ENCODE peak calls at places on chromosomes 6 and 20, in nine cellular contexts. One of them, this sample, is unnamed.

GRCh38 chr20:3313681-3314080 is 74.7 kb upstream of the SLC4A11 start:
- DNase-seq in HCT116: no peak
- DNase-seq in prostate gland: peak; percentile 41
- DNase-seq in mammary epithelial cell: no peak
- DNase-seq in Panc1: no peak
- DNase-seq in foreskin fibroblast: no peak
- DNase-seq in fibroblast of lung: no peak
- DNase-seq in cardiac fibroblast: no peak
- DNase-seq in mucosa of descending colon: no peak
- DNase-seq in this sample: peak; percentile 59

GRCh38 chr20:57092112-57092899 is 174.1 kb downstream of the BMP7 start:
- DNase-seq in foreskin fibroblast: peak; percentile 24
- DNase-seq in cardiac fibroblast: peak; percentile 32
- DNase-seq in fibroblast of lung: peak; percentile 20
- DNase-seq in mucosa of descending colon: peak; percentile 64
- DNase-seq in mammary epithelial cell: peak; percentile 36
- DNase-seq in HCT116: peak; percentile 44
- DNase-seq in Panc1: no peak
- DNase-seq in prostate gland: peak; percentile 47
- DNase-seq in this sample: no peak

GRCh38 chr6:130385059-130385695 is 19.4 kb downstream of the TMEM200A start:
- DNase-seq in foreskin fibroblast: no peak
- DNase-seq in mucosa of descending colon: peak; percentile 29
- DNase-seq in HCT116: no peak
- DNase-seq in prostate gland: no peak
- DNase-seq in fibroblast of lung: no peak
- DNase-seq in cardiac fibroblast: peak; percentile 60
- DNase-seq in Panc1: no peak
- DNase-seq in mammary epithelial cell: no peak
- DNase-seq in this sample: no peak

GRCh38 chr20:10134176-10134575 is 84.5 kb upstream of the SNAP25 start:
- DNase-seq in Panc1: no peak
- DNase-seq in fibroblast of lung: no peak
- DNase-seq in foreskin fibroblast: no peak
- DNase-seq in HCT116: no peak
- DNase-seq in mucosa of descending colon: no peak
- DNase-seq in mammary epithelial cell: no peak
- DNase-seq in prostate gland: no peak
- DNase-seq in cardiac fibroblast: no peak
- DNase-seq in this sample: no peak

GRCh38 chr6:43499028-43499815 is 10.9 kb downstream of the LRRC73 start:
- DNase-seq in fibroblast of lung: no peak
- DNase-seq in mammary epithelial cell: no peak
- DNase-seq in foreskin fibroblast: no peak
- DNase-seq in Panc1: no peak
- DNase-seq in mucosa of descending colon: no peak
- DNase-seq in prostate gland: no peak
- DNase-seq in cardiac fibroblast: no peak
- DNase-seq in HCT116: no peak
- DNase-seq in this sample: no peak

GRCh38 chr6:166998256-166999144 is 697 bp upstream of the CEP43 start:
- DNase-seq in mammary epithelial cell: peak; percentile 24
- DNase-seq in mucosa of descending colon: peak; percentile 27
- DNase-seq in prostate gland: peak; percentile 11
- DNase-seq in fibroblast of lung: no peak
- DNase-seq in cardiac fibroblast: peak; percentile 4
- DNase-seq in foreskin fibroblast: no peak
- DNase-seq in Panc1: no peak
- DNase-seq in HCT116: no peak
- DNase-seq in this sample: no peak

GRCh38 chr6:7235712-7236311 is 77.2 kb downstream of the SSR1 start:
- DNase-seq in fibroblast of lung: no peak
- DNase-seq in mucosa of descending colon: peak; percentile 53
- DNase-seq in cardiac fibroblast: no peak
- DNase-seq in mammary epithelial cell: no peak
- DNase-seq in prostate gland: peak; percentile 78
- DNase-seq in HCT116: no peak
- DNase-seq in Panc1: no peak
- DNase-seq in foreskin fibroblast: no peak
- DNase-seq in this sample: peak; percentile 95

GRCh38 chr20:42093542-42094440 is 475.6 kb upstream of the CHD6 start:
- DNase-seq in mucosa of descending colon: no peak
- DNase-seq in Panc1: no peak
- DNase-seq in mammary epithelial cell: no peak
- DNase-seq in foreskin fibroblast: no peak
- DNase-seq in fibroblast of lung: no peak
- DNase-seq in cardiac fibroblast: no peak
- DNase-seq in HCT116: no peak
- DNase-seq in prostate gland: no peak
- DNase-seq in this sample: no peak

GRCh38 chr20:50353289-50353961 is 156.8 kb upstream of the PTPN1 start:
- DNase-seq in mammary epithelial cell: no peak
- DNase-seq in Panc1: no peak
- DNase-seq in mucosa of descending colon: no peak
- DNase-seq in HCT116: no peak
- DNase-seq in cardiac fibroblast: no peak
- DNase-seq in foreskin fibroblast: no peak
- DNase-seq in fibroblast of lung: no peak
- DNase-seq in prostate gland: no peak
- DNase-seq in this sample: no peak

GRCh38 chr6:52423971-52424381 is 3.8 kb downstream of the EFHC1 start:
- DNase-seq in mucosa of descending colon: no peak
- DNase-seq in prostate gland: no peak
- DNase-seq in cardiac fibroblast: peak; percentile 97
- DNase-seq in mammary epithelial cell: peak; percentile 64
- DNase-seq in Panc1: no peak
- DNase-seq in fibroblast of lung: peak; percentile 97
- DNase-seq in HCT116: no peak
- DNase-seq in foreskin fibroblast: peak; percentile 69
- DNase-seq in this sample: no peak

GRCh38 chr6:7731289-7731688 is 5.4 kb downstream of the BMP6 start:
- DNase-seq in cardiac fibroblast: no peak
- DNase-seq in prostate gland: no peak
- DNase-seq in HCT116: no peak
- DNase-seq in fibroblast of lung: no peak
- DNase-seq in Panc1: no peak
- DNase-seq in foreskin fibroblast: no peak
- DNase-seq in mucosa of descending colon: no peak
- DNase-seq in mammary epithelial cell: no peak
- DNase-seq in this sample: no peak

GRCh38 chr6:11460837-11461661 is 76.5 kb upstream of the TMEM170B start:
- DNase-seq in prostate gland: no peak
- DNase-seq in mammary epithelial cell: no peak
- DNase-seq in cardiac fibroblast: no peak
- DNase-seq in HCT116: no peak
- DNase-seq in Panc1: no peak
- DNase-seq in mucosa of descending colon: no peak
- DNase-seq in foreskin fibroblast: no peak
- DNase-seq in fibroblast of lung: no peak
- DNase-seq in this sample: no peak

GRCh38 chr6:79801362-79801761 is 146.0 kb downstream of the ELOVL4 start:
- DNase-seq in Panc1: no peak
- DNase-seq in mammary epithelial cell: no peak
- DNase-seq in HCT116: no peak
- DNase-seq in foreskin fibroblast: no peak
- DNase-seq in prostate gland: no peak
- DNase-seq in fibroblast of lung: no peak
- DNase-seq in mucosa of descending colon: no peak
- DNase-seq in cardiac fibroblast: no peak
- DNase-seq in this sample: no peak

GRCh38 chr6:73194744-73195143 is 30.6 kb downstream of the KHDC1L start:
- DNase-seq in mucosa of descending colon: no peak
- DNase-seq in mammary epithelial cell: no peak
- DNase-seq in Panc1: no peak
- DNase-seq in HCT116: no peak
- DNase-seq in prostate gland: no peak
- DNase-seq in cardiac fibroblast: no peak
- DNase-seq in foreskin fibroblast: no peak
- DNase-seq in fibroblast of lung: no peak
- DNase-seq in this sample: no peak

GRCh38 chr6:36402481-36402880 is 15.0 kb upstream of the ETV7 start:
- DNase-seq in prostate gland: no peak
- DNase-seq in fibroblast of lung: no peak
- DNase-seq in mucosa of descending colon: no peak
- DNase-seq in mammary epithelial cell: no peak
- DNase-seq in cardiac fibroblast: no peak
- DNase-seq in foreskin fibroblast: no peak
- DNase-seq in HCT116: no peak
- DNase-seq in Panc1: no peak
- DNase-seq in this sample: no peak

GRCh38 chr6:79710127-79710526 is 79.0 kb downstream of the SH3BGRL2 start:
- DNase-seq in mammary epithelial cell: no peak
- DNase-seq in mucosa of descending colon: no peak
- DNase-seq in fibroblast of lung: no peak
- DNase-seq in prostate gland: no peak
- DNase-seq in foreskin fibroblast: no peak
- DNase-seq in Panc1: no peak
- DNase-seq in HCT116: no peak
- DNase-seq in cardiac fibroblast: no peak
- DNase-seq in this sample: no peak

GRCh38 chr6:140909156-140909555 is 1223.6 kb upstream of the GJE1 start:
- DNase-seq in mammary epithelial cell: peak; percentile 46
- DNase-seq in Panc1: no peak
- DNase-seq in mucosa of descending colon: no peak
- DNase-seq in cardiac fibroblast: peak; percentile 54
- DNase-seq in fibroblast of lung: peak; percentile 80
- DNase-seq in foreskin fibroblast: peak; percentile 46
- DNase-seq in HCT116: no peak
- DNase-seq in prostate gland: no peak
- DNase-seq in this sample: no peak

GRCh38 chr6:22250486-22250885 is 46.4 kb downstream of the PRL start:
- DNase-seq in mucosa of descending colon: no peak
- DNase-seq in foreskin fibroblast: no peak
- DNase-seq in fibroblast of lung: no peak
- DNase-seq in Panc1: no peak
- DNase-seq in prostate gland: no peak
- DNase-seq in mammary epithelial cell: no peak
- DNase-seq in cardiac fibroblast: no peak
- DNase-seq in HCT116: no peak
- DNase-seq in this sample: no peak

GRCh38 chr6:165664553-165665383 is 1.7 kb upstream of the PDE10A start:
- DNase-seq in mammary epithelial cell: no peak
- DNase-seq in mucosa of descending colon: no peak
- DNase-seq in HCT116: no peak
- DNase-seq in cardiac fibroblast: peak; percentile 38
- DNase-seq in Panc1: no peak
- DNase-seq in prostate gland: no peak
- DNase-seq in foreskin fibroblast: no peak
- DNase-seq in fibroblast of lung: no peak
- DNase-seq in this sample: no peak
- H3K4me3 ChIP-seq in mammary epithelial cell: no peak overlapping the region
- H3K4me3 ChIP-seq in mucosa of descending colon: no peak overlapping the region
- H3K4me3 ChIP-seq in HCT116: no peak overlapping the region
- H3K4me3 ChIP-seq in cardiac fibroblast: peak overlapping the region; percentile 82
- H3K4me3 ChIP-seq in Panc1: peak overlapping the region; percentile 64
- H3K4me3 ChIP-seq in prostate gland: no peak overlapping the region
- H3K4me3 ChIP-seq in foreskin fibroblast: no peak overlapping the region
- H3K4me3 ChIP-seq in fibroblast of lung: no peak overlapping the region
- H3K4me3 ChIP-seq in this sample: peak overlapping the region; percentile 84

GRCh38 chr6:558089-558488 is 98.8 kb downstream of the HUS1B start:
- DNase-seq in fibroblast of lung: no peak
- DNase-seq in HCT116: no peak
- DNase-seq in foreskin fibroblast: no peak
- DNase-seq in cardiac fibroblast: peak; percentile 18
- DNase-seq in Panc1: no peak
- DNase-seq in mammary epithelial cell: no peak
- DNase-seq in prostate gland: no peak
- DNase-seq in mucosa of descending colon: no peak
- DNase-seq in this sample: no peak
- TF ChIP-seq CTCF in fibroblast of lung: no peak
- TF ChIP-seq CTCF in HCT116: no peak
- TF ChIP-seq CTCF in foreskin fibroblast: peak; percentile 24
- TF ChIP-seq CTCF in cardiac fibroblast: peak; percentile 2
- TF ChIP-seq CTCF in Panc1: peak; percentile 30
- TF ChIP-seq CTCF in mammary epithelial cell: peak; percentile 7
- TF ChIP-seq CTCF in prostate gland: no peak
- TF ChIP-seq CTCF in mucosa of descending colon: no peak
- TF ChIP-seq CTCF in this sample: peak; percentile 28

GRCh38 chr20:4721719-4722118 is at the start of gene PRND:
- DNase-seq in fibroblast of lung: no peak
- DNase-seq in Panc1: no peak
- DNase-seq in HCT116: no peak
- DNase-seq in prostate gland: no peak
- DNase-seq in cardiac fibroblast: no peak
- DNase-seq in mucosa of descending colon: no peak
- DNase-seq in foreskin fibroblast: no peak
- DNase-seq in mammary epithelial cell: no peak
- DNase-seq in this sample: no peak
- H3K4me3 ChIP-seq in fibroblast of lung: no peak within 1 kb of the TSS
- H3K4me3 ChIP-seq in Panc1: no peak within 1 kb of the TSS
- H3K4me3 ChIP-seq in HCT116: no peak within 1 kb of the TSS
- H3K4me3 ChIP-seq in prostate gland: no peak within 1 kb of the TSS
- H3K4me3 ChIP-seq in cardiac fibroblast: no peak within 1 kb of the TSS
- H3K4me3 ChIP-seq in mucosa of descending colon: no peak within 1 kb of the TSS
- H3K4me3 ChIP-seq in foreskin fibroblast: no peak within 1 kb of the TSS
- H3K4me3 ChIP-seq in mammary epithelial cell: no peak within 1 kb of the TSS
- H3K4me3 ChIP-seq in this sample: no peak within 1 kb of the TSS

DNA sequence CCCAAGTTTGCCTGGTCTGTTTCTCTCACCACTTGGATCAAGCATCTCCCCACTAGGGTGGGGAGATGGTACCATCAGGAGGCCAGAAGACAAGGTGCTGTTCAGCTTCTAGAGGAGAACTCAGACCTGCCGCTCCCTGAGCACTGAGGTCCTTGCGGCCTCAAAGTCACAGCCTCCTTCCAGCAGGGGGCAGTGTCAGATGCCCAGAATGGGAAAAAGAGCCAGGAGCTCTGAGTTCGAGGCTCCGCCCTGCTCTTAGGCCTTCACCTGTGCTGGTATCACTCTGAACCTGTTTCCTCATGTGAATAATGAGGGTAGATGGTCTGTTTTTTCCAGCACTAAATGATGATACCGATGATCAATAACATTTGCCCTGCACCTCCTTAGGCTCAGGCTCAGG is 68.7 kb downstream of the TOX2 start:
- DNase-seq in foreskin fibroblast: no peak
- DNase-seq in Panc1: no peak
- DNase-seq in prostate gland: no peak
- DNase-seq in fibroblast of lung: no peak
- DNase-seq in cardiac fibroblast: no peak
- DNase-seq in mammary epithelial cell: no peak
- DNase-seq in mucosa of descending colon: peak; percentile 83
- DNase-seq in HCT116: no peak
- DNase-seq in this sample: no peak
- TF ChIP-seq CTCF in foreskin fibroblast: peak; percentile 21
- TF ChIP-seq CTCF in Panc1: peak; percentile 80
- TF ChIP-seq CTCF in prostate gland: no peak
- TF ChIP-seq CTCF in fibroblast of lung: no peak
- TF ChIP-seq CTCF in cardiac fibroblast: peak; percentile 17
- TF ChIP-seq CTCF in mammary epithelial cell: peak; percentile 33
- TF ChIP-seq CTCF in mucosa of descending colon: no peak
- TF ChIP-seq CTCF in HCT116: no peak
- TF ChIP-seq CTCF in this sample: peak; percentile 40

GRCh38 chr20:64077876-64078551 is 1.3 kb downstream of the RGS19 start:
- DNase-seq in foreskin fibroblast: no peak
- DNase-seq in mammary epithelial cell: no peak
- DNase-seq in HCT116: no peak
- DNase-seq in cardiac fibroblast: no peak
- DNase-seq in Panc1: no peak
- DNase-seq in mucosa of descending colon: peak; percentile 54
- DNase-seq in prostate gland: no peak
- DNase-seq in fibroblast of lung: no peak
- DNase-seq in this sample: no peak
- H3K4me3 ChIP-seq in foreskin fibroblast: peak overlapping the region; percentile 71
- H3K4me3 ChIP-seq in mammary epithelial cell: peak overlapping the region; percentile 88
- H3K4me3 ChIP-seq in HCT116: peak overlapping the region; percentile 79
- H3K4me3 ChIP-seq in cardiac fibroblast: peak overlapping the region; percentile 67
- H3K4me3 ChIP-seq in Panc1: peak overlapping the region; percentile 78
- H3K4me3 ChIP-seq in mucosa of descending colon: no peak overlapping the region
- H3K4me3 ChIP-seq in prostate gland: no peak overlapping the region
- H3K4me3 ChIP-seq in fibroblast of lung: peak overlapping the region; percentile 82
- H3K4me3 ChIP-seq in this sample: no peak overlapping the region

GRCh38 chr6:46421239-46421638 is 70.0 kb downstream of the RCAN2 start:
- DNase-seq in fibroblast of lung: no peak
- DNase-seq in prostate gland: no peak
- DNase-seq in mammary epithelial cell: no peak
- DNase-seq in mucosa of descending colon: no peak
- DNase-seq in HCT116: no peak
- DNase-seq in foreskin fibroblast: peak; percentile 26
- DNase-seq in cardiac fibroblast: peak; percentile 38
- DNase-seq in Panc1: no peak
- DNase-seq in this sample: no peak
- TF ChIP-seq CTCF in fibroblast of lung: no peak
- TF ChIP-seq CTCF in prostate gland: no peak
- TF ChIP-seq CTCF in mammary epithelial cell: no peak
- TF ChIP-seq CTCF in mucosa of descending colon: no peak
- TF ChIP-seq CTCF in HCT116: no peak
- TF ChIP-seq CTCF in foreskin fibroblast: no peak
- TF ChIP-seq CTCF in cardiac fibroblast: no peak
- TF ChIP-seq CTCF in Panc1: no peak
- TF ChIP-seq CTCF in this sample: no peak

This sample was measured in LNCaP clone FGC.